ENCODE peak calls at places on chromosome 7, in eight cellular contexts. L is GM03348; Z is activated CD4-positive, alpha-beta T cell treated with anti-CD3 and anti-CD28 coated beads for 24 hours; S is NCI-H1436; B is choroid plexus epithelial cell; Y is activated CD8-positive, alpha-beta memory T cell treated with anti-CD3 and anti-CD28 coated beads, Interleukin-2, amount 10 ng/mL, durations not matched to agents 7 days and 5 days; X is Karpas-422; P is effector memory CD4-positive, alpha-beta T cell. H is an unnamed sample.

GRCh38 chr7:32892521-32893224 is 1.1 kb upstream of the KBTBD2 start:
- DNase-seq in B (peak), L (peak), Z (peak), P (peak), X (peak), S (peak), Y (peak), H (no peak)

GRCh38 chr7:33762153-33762902 is 143.0 kb upstream of the BMPER start:
- DNase-seq in S (no peak), Z (no peak), X (no peak), P (no peak), B (no peak), Y (no peak), L (no peak), H (no peak)

GRCh38 chr7:70698219-70698832 is 433.6 kb upstream of the GALNT17 start:
- DNase-seq in X (peak), L (peak), S (peak), Z (no peak), B (peak), P (no peak), Y (no peak), H (peak)

GRCh38 chr7:79453266-79453557 is 255 bp downstream of the MAGI2 start:
- DNase-seq in Z (no peak), P (no peak), Y (no peak), L (no peak), X (no peak), B (no peak), S (no peak), H (no peak)

GRCh38 chr7:84686373-84686772 is 491.8 kb upstream of the SEMA3A start:
- DNase-seq in B (peak), X (no peak), L (no peak), Z (no peak), Y (no peak), S (no peak), P (no peak), H (no peak)

GRCh38 chr7:129168219-129168991 is 20.0 kb upstream of the SMO start:
- DNase-seq in L (no peak), Z (no peak), Y (no peak), B (no peak), X (no peak), P (no peak), S (no peak), H (no peak)

GRCh38 chr7:15478401-15478800 is 83.4 kb downstream of the AGMO start:
- DNase-seq in X (no peak), L (no peak), P (no peak), Y (no peak), S (no peak), B (no peak), Z (no peak), H (no peak)

GRCh38 chr7:140003913-140004382 is 58.8 kb downstream of the PARP12 start:
- DNase-seq in S (no peak), L (peak), X (peak), Z (no peak), Y (peak), B (peak), P (no peak), H (no peak)

GRCh38 chr7:134075799-134076198 is 51.3 kb upstream of the LRGUK start:
- DNase-seq in X (no peak), P (no peak), S (no peak), Z (no peak), L (no peak), B (no peak), Y (no peak), H (no peak)

GRCh38 chr7:157845203-157845810 is 508.5 kb downstream of the DNAJB6 start:
- DNase-seq in L (no peak), Z (no peak), X (no peak), S (no peak), P (no peak), B (no peak), Y (no peak), H (no peak)

GRCh38 chr7:129799350-129799955 is 153.3 kb downstream of the UBE2H start:
- DNase-seq in Y (no peak), S (no peak), P (no peak), X (no peak), L (peak), Z (no peak), B (no peak), H (no peak)

GRCh38 chr7:42237891-42238531 is 1.0 kb upstream of the GLI3 start:
- DNase-seq in B (peak), L (peak), Y (no peak), S (no peak), P (no peak), Z (no peak), X (peak), H (no peak)

GRCh38 chr7:184768-185264 is 7.6 kb upstream of the FAM20C start:
- DNase-seq in L (peak), Y (no peak), P (no peak), Z (no peak), X (no peak), B (no peak), S (no peak), H (no peak)

GRCh38 chr7:93601363-93601762 is 26.8 kb upstream of the CALCR start:
- DNase-seq in Y (no peak), L (no peak), X (no peak), P (no peak), S (peak), Z (no peak), B (peak), H (no peak)

GRCh38 chr7:105268056-105268455 is 120.7 kb downstream of the SRPK2 start:
- DNase-seq in Y (no peak), S (no peak), L (peak), P (no peak), X (peak), Z (no peak), B (peak), H (no peak)

GRCh38 chr7:154431045-154431444 is 378.8 kb downstream of the DPP6 start:
- DNase-seq in S (peak), X (no peak), Z (no peak), B (no peak), Y (no peak), L (no peak), P (no peak), H (no peak)

GRCh38 chr7:32298403-32299132 is 191.6 kb downstream of the LSM5 start:
- DNase-seq in X (no peak), Y (no peak), L (peak), B (no peak), S (no peak), P (no peak), Z (no peak), H (no peak)

GRCh38 chr7:52482076-52482475 is 553.4 kb upstream of the POM121L12 start:
- DNase-seq in Y (no peak), P (no peak), X (no peak), L (no peak), Z (no peak), B (no peak), S (no peak), H (no peak)

GRCh38 chr7:158613481-158613880 is 25.9 kb upstream of the PTPRN2 start:
- DNase-seq in B (no peak), P (no peak), Y (no peak), Z (no peak), L (no peak), X (peak), S (peak), H (peak)

GRCh38 chr7:124031919-124032318 is 948 bp downstream of the TMEM229A start:
- DNase-seq in L (peak), B (no peak), P (no peak), X (no peak), Y (no peak), S (no peak), Z (no peak), H (no peak)

GRCh38 chr7:131145026-131145425 is 182.7 kb upstream of the MKLN1 start:
- DNase-seq in B (peak), X (no peak), Y (no peak), Z (no peak), P (no peak), L (no peak), S (no peak), H (no peak)

GRCh38 chr7:151194188-151194587 is 7.1 kb upstream of the ASB10 start:
- DNase-seq in L (no peak), P (no peak), Z (no peak), S (no peak), X (no peak), Y (no peak), B (no peak), H (no peak)

GRCh38 chr7:84042110-84042539 is 152.5 kb downstream of the SEMA3A start:
- DNase-seq in Z (no peak), X (no peak), P (no peak), Y (no peak), B (peak), L (peak), S (no peak), H (no peak)

GRCh38 chr7:31642681-31643115 is 44.3 kb upstream of the PPP1R17 start:
- DNase-seq in X (no peak), B (no peak), Y (no peak), Z (no peak), P (no peak), S (no peak), L (no peak), H (no peak)

GRCh38 chr7:130290745-130291144 is 2.2 kb upstream of the CPA4 start:
- DNase-seq in S (no peak), Z (no peak), X (no peak), Y (no peak), B (peak), P (no peak), L (no peak), H (no peak)

GRCh38 chr7:73735526-73735905 is 3.1 kb downstream of the ABHD11 start:
- DNase-seq in P (no peak), L (no peak), Y (no peak), X (no peak), S (no peak), Z (no peak), B (no peak), H (no peak)

GRCh38 chr7:36670585-36671431 is 53.5 kb downstream of the AOAH start:
- DNase-seq in P (peak), X (peak), S (peak), Z (peak), B (peak), L (peak), Y (peak), H (peak)

GRCh38 chr7:154853727-154854095 is 149.2 kb downstream of the PAXIP1 start:
- DNase-seq in L (no peak), Y (no peak), B (no peak), Z (no peak), X (no peak), S (no peak), P (no peak), H (no peak)

GRCh38 chr7:32115831-32116230 is 45.6 kb upstream of the PDE1C start:
- DNase-seq in L (peak), P (no peak), Z (no peak), S (no peak), Y (no peak), X (no peak), B (no peak), H (no peak)

GRCh38 chr7:604038-604883 is 84.6 kb upstream of the PDGFA start:
- DNase-seq in P (peak), Y (peak), L (no peak), Z (peak), X (peak), S (no peak), B (peak), H (no peak)

H was measured in NCI-H2107.